ENCODE peak calls at places on chromosomes 6 and 20, in six cellular contexts. One of them, this sample, is unnamed.

GRCh38 chr20:53706008-53706481 is 112.4 kb upstream of the ZNF217 start:
- DNase-seq in B cell: no peak
- DNase-seq in hypothalamus: no peak
- DNase-seq in AG08395: peak
- DNase-seq in NCI-H524: no peak
- DNase-seq in COR-L47: no peak
- DNase-seq in this sample: no peak

GRCh38 chr20:22333885-22334545 is 250.4 kb downstream of the FOXA2 start:
- DNase-seq in B cell: peak
- DNase-seq in hypothalamus: peak
- DNase-seq in AG08395: peak
- DNase-seq in NCI-H524: peak
- DNase-seq in COR-L47: peak
- DNase-seq in this sample: peak

GRCh38 chr6:165846123-165846966 is 183.3 kb upstream of the PDE10A start:
- DNase-seq in B cell: no peak
- DNase-seq in hypothalamus: no peak
- DNase-seq in AG08395: peak
- DNase-seq in NCI-H524: no peak
- DNase-seq in COR-L47: peak
- DNase-seq in this sample: peak

GRCh38 chr6:21258665-21259064 is 334.9 kb upstream of the SOX4 start:
- DNase-seq in B cell: no peak
- DNase-seq in hypothalamus: no peak
- DNase-seq in AG08395: no peak
- DNase-seq in NCI-H524: no peak
- DNase-seq in COR-L47: no peak
- DNase-seq in this sample: no peak

GRCh38 chr6:151292974-151293373 is 53.2 kb downstream of the AKAP12 start:
- DNase-seq in B cell: no peak
- DNase-seq in hypothalamus: no peak
- DNase-seq in AG08395: no peak
- DNase-seq in NCI-H524: no peak
- DNase-seq in COR-L47: no peak
- DNase-seq in this sample: no peak

GRCh38 chr6:111841822-111842221 is 31.4 kb downstream of the FYN start:
- DNase-seq in B cell: no peak
- DNase-seq in hypothalamus: no peak
- DNase-seq in AG08395: no peak
- DNase-seq in NCI-H524: no peak
- DNase-seq in COR-L47: no peak
- DNase-seq in this sample: no peak

GRCh38 chr20:15927893-15928650 is 645.2 kb downstream of the KIF16B start:
- DNase-seq in B cell: no peak
- DNase-seq in hypothalamus: no peak
- DNase-seq in AG08395: peak
- DNase-seq in NCI-H524: no peak
- DNase-seq in COR-L47: no peak
- DNase-seq in this sample: no peak

GRCh38 chr6:7313505-7314165 is 636 bp upstream of the SSR1 start:
- DNase-seq in B cell: no peak
- DNase-seq in hypothalamus: no peak
- DNase-seq in AG08395: no peak
- DNase-seq in NCI-H524: no peak
- DNase-seq in COR-L47: no peak
- DNase-seq in this sample: no peak

GRCh38 chr6:143688681-143689080 is 10.9 kb downstream of the PHACTR2 start:
- DNase-seq in B cell: no peak
- DNase-seq in hypothalamus: no peak
- DNase-seq in AG08395: no peak
- DNase-seq in NCI-H524: no peak
- DNase-seq in COR-L47: no peak
- DNase-seq in this sample: no peak

GRCh38 chr20:58609026-58609425 is 42.1 kb upstream of the STX16 start:
- DNase-seq in B cell: no peak
- DNase-seq in hypothalamus: no peak
- DNase-seq in AG08395: no peak
- DNase-seq in NCI-H524: no peak
- DNase-seq in COR-L47: no peak
- DNase-seq in this sample: no peak

GRCh38 chr6:11732036-11732545 is 46.5 kb downstream of the ADTRP start:
- DNase-seq in B cell: peak
- DNase-seq in hypothalamus: peak
- DNase-seq in AG08395: peak
- DNase-seq in NCI-H524: no peak
- DNase-seq in COR-L47: no peak
- DNase-seq in this sample: no peak

GRCh38 chr6:167664678-167665445 is 161.8 kb upstream of the AFDN start:
- DNase-seq in B cell: no peak
- DNase-seq in hypothalamus: no peak
- DNase-seq in AG08395: no peak
- DNase-seq in NCI-H524: no peak
- DNase-seq in COR-L47: no peak
- DNase-seq in this sample: no peak

GRCh38 chr20:53672484-53673129 is 79.0 kb upstream of the ZNF217 start:
- DNase-seq in B cell: no peak
- DNase-seq in hypothalamus: no peak
- DNase-seq in AG08395: no peak
- DNase-seq in NCI-H524: no peak
- DNase-seq in COR-L47: no peak
- DNase-seq in this sample: no peak

GRCh38 chr6:44655368-44656342 is 268.1 kb downstream of the CDC5L start:
- DNase-seq in B cell: peak
- DNase-seq in hypothalamus: peak
- DNase-seq in AG08395: peak
- DNase-seq in NCI-H524: peak
- DNase-seq in COR-L47: peak
- DNase-seq in this sample: peak

GRCh38 chr20:15297059-15297875 is 959.9 kb upstream of the FLRT3 start:
- DNase-seq in B cell: no peak
- DNase-seq in hypothalamus: no peak
- DNase-seq in AG08395: no peak
- DNase-seq in NCI-H524: peak
- DNase-seq in COR-L47: peak
- DNase-seq in this sample: no peak

GRCh38 chr20:20010639-20011500 is 6.3 kb upstream of the NAA20 start:
- DNase-seq in B cell: no peak
- DNase-seq in hypothalamus: no peak
- DNase-seq in AG08395: peak
- DNase-seq in NCI-H524: no peak
- DNase-seq in COR-L47: peak
- DNase-seq in this sample: peak

GRCh38 chr6:87016772-87017171 is 78.1 kb downstream of the CGA start:
- DNase-seq in B cell: no peak
- DNase-seq in hypothalamus: no peak
- DNase-seq in AG08395: no peak
- DNase-seq in NCI-H524: no peak
- DNase-seq in COR-L47: no peak
- DNase-seq in this sample: no peak

GRCh38 chr6:101326411-101326810 is 67.1 kb upstream of the GRIK2 start:
- DNase-seq in B cell: no peak
- DNase-seq in hypothalamus: no peak
- DNase-seq in AG08395: no peak
- DNase-seq in NCI-H524: no peak
- DNase-seq in COR-L47: no peak
- DNase-seq in this sample: no peak

GRCh38 chr20:41087777-41088176 is 49.6 kb upstream of the PLCG1 start:
- DNase-seq in B cell: no peak
- DNase-seq in hypothalamus: no peak
- DNase-seq in AG08395: no peak
- DNase-seq in NCI-H524: no peak
- DNase-seq in COR-L47: peak
- DNase-seq in this sample: peak

GRCh38 chr6:39091163-39091562 is 23.8 kb downstream of the SAYSD1 start:
- DNase-seq in B cell: no peak
- DNase-seq in hypothalamus: no peak
- DNase-seq in AG08395: no peak
- DNase-seq in NCI-H524: no peak
- DNase-seq in COR-L47: no peak
- DNase-seq in this sample: no peak

GRCh38 chr6:293185-294174 is 1.2 kb downstream of the DUSP22 start:
- DNase-seq in B cell: peak
- DNase-seq in hypothalamus: no peak
- DNase-seq in AG08395: no peak
- DNase-seq in NCI-H524: no peak
- DNase-seq in COR-L47: no peak
- DNase-seq in this sample: no peak

GRCh38 chr20:44901972-44902371 is 7.9 kb upstream of the PABPC1L start:
- DNase-seq in B cell: no peak
- DNase-seq in hypothalamus: no peak
- DNase-seq in AG08395: peak
- DNase-seq in NCI-H524: no peak
- DNase-seq in COR-L47: no peak
- DNase-seq in this sample: no peak

GRCh38 chr20:45311589-45312211 is 3.6 kb upstream of the MATN4 start:
- DNase-seq in B cell: no peak
- DNase-seq in hypothalamus: no peak
- DNase-seq in AG08395: peak
- DNase-seq in NCI-H524: peak
- DNase-seq in COR-L47: peak
- DNase-seq in this sample: peak

GRCh38 chr6:170361335-170361734 is 54.8 kb downstream of the FAM120B start:
- DNase-seq in B cell: no peak
- DNase-seq in hypothalamus: no peak
- DNase-seq in AG08395: no peak
- DNase-seq in NCI-H524: no peak
- DNase-seq in COR-L47: no peak
- DNase-seq in this sample: no peak

GRCh38 chr6:12818324-12818723 is 101.8 kb downstream of the PHACTR1 start:
- DNase-seq in B cell: no peak
- DNase-seq in hypothalamus: no peak
- DNase-seq in AG08395: no peak
- DNase-seq in NCI-H524: no peak
- DNase-seq in COR-L47: no peak
- DNase-seq in this sample: no peak

GRCh38 chr6:25842526-25842925 is 10.7 kb upstream of the SLC17A1 start:
- DNase-seq in B cell: no peak
- DNase-seq in hypothalamus: no peak
- DNase-seq in AG08395: no peak
- DNase-seq in NCI-H524: no peak
- DNase-seq in COR-L47: no peak
- DNase-seq in this sample: no peak

GRCh38 chr6:5423251-5423650 is 161.9 kb downstream of the FARS2 start:
- DNase-seq in B cell: no peak
- DNase-seq in hypothalamus: no peak
- DNase-seq in AG08395: no peak
- DNase-seq in NCI-H524: peak
- DNase-seq in COR-L47: no peak
- DNase-seq in this sample: no peak

GRCh38 chr6:161048636-161049035 is 57.1 kb downstream of the MAP3K4 start:
- DNase-seq in B cell: no peak
- DNase-seq in hypothalamus: no peak
- DNase-seq in AG08395: peak
- DNase-seq in NCI-H524: no peak
- DNase-seq in COR-L47: no peak
- DNase-seq in this sample: no peak

GRCh38 chr6:32853541-32854375 is at the start of the genes PSMB9 and TAP1:
- DNase-seq in B cell: peak
- DNase-seq in hypothalamus: peak
- DNase-seq in AG08395: peak
- DNase-seq in NCI-H524: peak
- DNase-seq in COR-L47: peak
- DNase-seq in this sample: peak

GRCh38 chr6:37279366-37280134 is 21.6 kb upstream of the TMEM217 start:
- DNase-seq in B cell: no peak
- DNase-seq in hypothalamus: no peak
- DNase-seq in AG08395: peak
- DNase-seq in NCI-H524: no peak
- DNase-seq in COR-L47: no peak
- DNase-seq in this sample: no peak

This sample was measured in NCI-H748 treated with DMSO at 0.1 percent for 48 hours.